ENCODE peak calls at places on chromosomes 16 and 17, in seven cellular contexts. B is H9, A is neuronal stem cell, X is trophoblast cell, W is H1, J is mesenchymal stem cell, C is mesendoderm. E is an unnamed sample.

GRCh38 chr16:23155445-23156049 is 6.3 kb upstream of the USP31 start:
- DNase-seq in C (no peak), W (no peak), A (no peak), J (no peak), X (peak), B (peak), E (no peak)

GRCh38 chr17:74922694-74923537 is at the start of gene USH1G:
- DNase-seq in C (no peak), W (no peak), X (peak), B (peak), J (no peak), A (no peak), E (no peak)

GRCh38 chr17:60604686-60605334 is 4.8 kb downstream of the PPM1D start:
- DNase-seq in J (peak), C (peak), W (no peak), X (peak), A (no peak), B (no peak), E (peak)

GRCh38 chr17:44464037-44464436 is 39.2 kb downstream of the GPATCH8 start:
- DNase-seq in C (no peak), X (peak), B (no peak), A (no peak), J (peak), W (no peak), E (peak)

GRCh38 chr17:4585203-4585939 is 1.0 kb downstream of the SMTNL2 start:
- DNase-seq in B (no peak), X (no peak), W (no peak), J (no peak), A (no peak), C (no peak), E (no peak)

GRCh38 chr16:2782583-2783351 is 4.6 kb downstream of the PRSS33 start:
- DNase-seq in A (no peak), B (peak), X (no peak), C (peak), W (no peak), J (no peak), E (no peak)

GRCh38 chr17:32483451-32484019 is 3.3 kb upstream of the CDK5R1 start:
- DNase-seq in X (peak), W (no peak), J (peak), C (peak), A (peak), B (peak), E (peak)

GRCh38 chr16:47574091-47575054 is 113.2 kb downstream of the PHKB start:
- DNase-seq in W (no peak), C (peak), A (peak), J (peak), B (no peak), X (peak), E (peak)

GRCh38 chr16:85398050-85398451 is 215.1 kb upstream of the GSE1 start:
- DNase-seq in C (no peak), X (no peak), W (no peak), J (no peak), B (no peak), A (no peak), E (no peak)

GRCh38 chr16:2497641-2498040 is 16.1 kb upstream of the ATP6V0C start:
- DNase-seq in X (no peak), J (no peak), B (no peak), W (no peak), C (no peak), A (no peak), E (no peak)

GRCh38 chr17:77331161-77331864 is 190.5 kb downstream of the SEC14L1 start:
- DNase-seq in A (peak), C (peak), X (peak), B (peak), J (peak), W (peak), E (peak)

GRCh38 chr17:77329741-77330531 is 189.2 kb downstream of the SEC14L1 start:
- DNase-seq in A (no peak), J (no peak), W (no peak), X (no peak), B (peak), C (no peak), E (no peak)

GRCh38 chr17:77330602-77331081 is 189.9 kb downstream of the SEC14L1 start:
- DNase-seq in J (no peak), X (no peak), C (no peak), W (no peak), A (no peak), B (no peak), E (no peak)

GRCh38 chr17:77332034-77332971 is 191.5 kb downstream of the SEC14L1 start:
- DNase-seq in X (peak), W (no peak), C (no peak), J (peak), A (no peak), B (no peak), E (no peak)

GRCh38 chr17:77332981-77333685 is 192.4 kb downstream of the SEC14L1 start:
- DNase-seq in B (no peak), X (peak), C (no peak), A (no peak), W (no peak), J (peak), E (peak)
- H2BK5ac ChIP-seq in B (no peak), X (no peak), C (no peak), A (no peak), W (no peak), J (no peak), E (peak)

GRCh38 chr17:81528651-81529436 is 667 bp downstream of the FSCN2 start:
- DNase-seq in B (no peak), A (no peak), C (no peak), J (no peak), X (peak), W (no peak), E (no peak)
- H3K4me2 ChIP-seq in B (no peak), A (no peak), C (no peak), J (no peak), X (no peak), W (no peak), E (no peak)

GRCh38 chr16:11440657-11441012 is 95.4 kb downstream of the RMI2 start:
- DNase-seq in C (no peak), X (no peak), W (no peak), B (no peak), A (no peak), J (no peak), E (no peak)

GRCh38 chr16:11439790-11440656 is 94.8 kb downstream of the RMI2 start:
- DNase-seq in C (peak), W (no peak), A (no peak), X (no peak), J (no peak), B (no peak), E (no peak)

GRCh38 chr16:11435576-11435975 is 90.3 kb downstream of the RMI2 start:
- DNase-seq in W (no peak), X (no peak), J (no peak), A (no peak), C (no peak), B (no peak), E (no peak)

GRCh38 chr16:11439216-11439615 is 94.0 kb downstream of the RMI2 start:
- DNase-seq in A (no peak), X (no peak), B (no peak), W (no peak), J (no peak), C (no peak), E (no peak)

GRCh38 chr16:11437069-11437468 is 91.8 kb downstream of the RMI2 start:
- DNase-seq in J (no peak), X (peak), W (no peak), C (no peak), B (no peak), A (no peak), E (no peak)
- H2BK5ac ChIP-seq in J (no peak), X (no peak), W (no peak), C (no peak), B (no peak), A (no peak), E (no peak)

GRCh38 chr17:29107084-29107483 is 64.1 kb downstream of the PIPOX start:
- DNase-seq in A (no peak), J (no peak), C (peak), B (no peak), W (no peak), X (no peak), E (no peak)

GRCh38 chr17:29109477-29110371 is 66.8 kb downstream of the PIPOX start:
- DNase-seq in C (peak), X (no peak), B (peak), A (no peak), J (no peak), W (no peak), E (no peak)

GRCh38 chr17:29110372-29110757 is 67.4 kb downstream of the PIPOX start:
- DNase-seq in B (no peak), J (no peak), W (no peak), X (no peak), A (no peak), C (no peak), E (no peak)

GRCh38 chr17:29108806-29109476 is 66.0 kb downstream of the PIPOX start:
- DNase-seq in A (no peak), W (no peak), C (peak), J (no peak), B (no peak), X (no peak), E (no peak)

GRCh38 chr17:29107933-29108805 is 65.2 kb downstream of the PIPOX start:
- DNase-seq in C (peak), J (no peak), B (no peak), A (no peak), W (no peak), X (peak), E (no peak)
- H3K4me2 ChIP-seq in C (no peak), J (no peak), B (no peak), A (no peak), W (no peak), X (no peak), E (no peak)

GRCh38 chr17:72535779-72536178 is 415.0 kb downstream of the SOX9 start:
- DNase-seq in W (no peak), C (no peak), J (no peak), A (no peak), X (no peak), B (no peak), E (no peak)
- H2BK5ac ChIP-seq in W (no peak), C (no peak), J (no peak), A (no peak), X (no peak), B (no peak), E (no peak)

GRCh38 chr16:57628008-57628781 is at the start of gene ADGRG1:
- DNase-seq in B (peak), W (peak), J (peak), X (peak), A (peak), C (peak), E (peak)

GRCh38 chr16:57628782-57629181 is 352 bp downstream of the ADGRG1 start:
- DNase-seq in B (no peak), A (no peak), W (no peak), J (no peak), C (no peak), X (no peak), E (no peak)

GRCh38 chr16:57624806-57625500 is 3.5 kb upstream of the ADGRG1 start:
- DNase-seq in B (no peak), A (no peak), C (no peak), W (no peak), X (no peak), J (no peak), E (no peak)

GRCh38 chr16:57626420-57627170 is 1.8 kb upstream of the ADGRG1 start:
- DNase-seq in W (no peak), X (no peak), A (no peak), B (no peak), C (no peak), J (peak), E (no peak)

GRCh38 chr16:57627184-57627871 is 1.1 kb upstream of the ADGRG1 start:
- DNase-seq in A (peak), J (peak), W (no peak), B (peak), X (peak), C (peak), E (peak)
- H3K4me2 ChIP-seq in A (peak), J (peak), W (peak), B (no peak), X (peak), C (peak), E (no peak)

GRCh38 chr16:68076560-68076959 is 8.6 kb upstream of the NFATC3 start:
- DNase-seq in B (no peak), J (no peak), A (no peak), C (no peak), X (no peak), W (no peak), E (no peak)

GRCh38 chr16:68073902-68074760 is 11.0 kb upstream of the NFATC3 start:
- DNase-seq in B (no peak), A (no peak), W (no peak), J (no peak), C (no peak), X (no peak), E (no peak)

GRCh38 chr16:68072038-68072695 is 13.0 kb upstream of the NFATC3 start:
- DNase-seq in B (no peak), C (no peak), X (peak), W (no peak), A (no peak), J (peak), E (peak)

GRCh38 chr16:68075980-68076379 is 9.2 kb upstream of the NFATC3 start:
- DNase-seq in A (no peak), C (no peak), B (no peak), J (no peak), W (no peak), X (no peak), E (no peak)

GRCh38 chr16:68074850-68075249 is 10.3 kb upstream of the NFATC3 start:
- DNase-seq in B (no peak), A (no peak), W (no peak), J (no peak), X (no peak), C (no peak), E (no peak)
- H2BK5ac ChIP-seq in B (no peak), A (no peak), W (no peak), J (no peak), X (no peak), C (no peak), E (no peak)